ENCODE peak calls at places on chromosomes 12 and 14, in eight cellular contexts. Q is LoVo; O is KG1; U is stimulated activated effector memory CD8-positive, alpha-beta T cell treated with anti-CD3 and anti-CD28 coated beads, Interleukin-12 subunit alpha, Interleukin-12 subunit beta, amount 100 ng/mL, for 72 hours; G is GM23248; I is cardiac septum; Y is mesendoderm; T is EL. V is an unnamed sample.

GRCh38 chr12:112149596-112149995 is 24.2 kb downstream of the TRAFD1 start:
- DNase-seq in G (no peak), T (no peak), Y (peak; percentile 6), U (no peak), I (no peak), Q (no peak), O (no peak), V (peak; percentile 68)

GRCh38 chr14:57999471-57999870 is 133.6 kb upstream of the SLC35F4 start:
- DNase-seq in G (no peak), I (no peak), T (no peak), Y (no peak), O (no peak), Q (no peak), U (no peak), V (no peak)

GRCh38 chr12:6384499-6385436 is 806 bp downstream of the LTBR start:
- DNase-seq in Y (no peak), U (no peak), O (no peak), Q (no peak), I (peak; percentile 67), T (no peak), G (peak; percentile 51), V (no peak)

GRCh38 chr12:49706351-49707126 is 666 bp downstream of the FMNL3 start:
- DNase-seq in Y (peak; percentile 72), Q (no peak), I (peak; percentile 80), U (no peak), G (peak; percentile 65), T (peak; percentile 48), O (no peak), V (peak; percentile 82)

GRCh38 chr12:66048218-66048842 is 82.2 kb downstream of the LLPH start:
- DNase-seq in Q (no peak), U (no peak), T (no peak), O (no peak), Y (no peak), G (no peak), I (no peak), V (no peak)

GRCh38 chr14:101117543-101117942 is 214.0 kb upstream of the RTL1 start:
- DNase-seq in G (no peak), Y (no peak), Q (no peak), O (no peak), U (no peak), I (no peak), T (no peak), V (no peak)

GRCh38 chr14:104403421-104404220 is 175.9 kb upstream of the C14orf180 start:
- DNase-seq in Q (no peak), G (no peak), U (no peak), T (no peak), Y (no peak), O (no peak), I (peak; percentile 53), V (no peak)

GRCh38 chr12:40312196-40312595 is 87.4 kb downstream of the LRRK2 start:
- DNase-seq in I (no peak), T (no peak), G (no peak), Q (no peak), O (no peak), U (no peak), Y (no peak), V (no peak)

GRCh38 chr12:60920841-60921495 is 1325.1 kb downstream of the SLC16A7 start:
- DNase-seq in Q (no peak), I (no peak), Y (no peak), U (no peak), G (no peak), O (no peak), T (no peak), V (no peak)

GRCh38 chr12:31732926-31733548 is 4.2 kb upstream of the AMN1 start:
- DNase-seq in I (no peak), U (peak; percentile 29), G (peak; percentile 83), Q (peak; percentile 96), Y (peak; percentile 98), T (peak; percentile 89), O (no peak), V (peak; percentile 20)

GRCh38 chr12:12902036-12902435 is 10.7 kb downstream of the GPRC5A start:
- DNase-seq in U (no peak), Y (no peak), O (no peak), G (peak; percentile 70), Q (peak; percentile 74), T (peak; percentile 70), I (no peak), V (no peak)

GRCh38 chr12:43325786-43326185 is 226.2 kb downstream of the ADAMTS20 start:
- DNase-seq in Y (no peak), T (no peak), O (peak; percentile 42), U (no peak), G (no peak), Q (no peak), I (no peak), V (no peak)

GRCh38 chr12:56565510-56566101 is 44.0 kb downstream of the RBMS2 start:
- DNase-seq in O (no peak), Y (peak; percentile 59), Q (no peak), I (peak; percentile 88), G (peak; percentile 85), U (no peak), T (peak; percentile 30), V (peak; percentile 90)

GRCh38 chr14:101124860-101125259 is 221.3 kb upstream of the RTL1 start:
- DNase-seq in Y (no peak), Q (no peak), I (no peak), U (no peak), G (no peak), T (no peak), O (no peak), V (no peak)

GRCh38 chr14:96634896-96635295 is 132.7 kb downstream of the PAPOLA start:
- DNase-seq in Q (no peak), U (no peak), O (no peak), T (no peak), I (no peak), Y (no peak), G (no peak), V (no peak)